ENCODE peak calls at places on chromosomes 12 and 14, in eight cellular contexts. L, O, G, E, A, Q, D and T are unnamed samples.

GRCh38 chr12:88416786-88417185 is 163.5 kb downstream of the KITLG start:
- DNase-seq in Q (no peak), D (no peak), A (no peak), G (no peak), O (no peak), L (no peak), E (peak), T (no peak)

GRCh38 chr12:100717733-100718067 is 76.9 kb upstream of the ANO4 start:
- DNase-seq in G (no peak), Q (no peak), E (peak), L (no peak), O (no peak), D (peak), A (no peak), T (no peak)

GRCh38 chr12:96907681-96908163 is 665 bp downstream of the NEDD1 start:
- DNase-seq in L (no peak), O (no peak), E (peak), G (peak), D (peak), A (no peak), Q (peak), T (no peak)

GRCh38 chr12:84696281-84696680 is 216.3 kb downstream of the SLC6A15 start:
- DNase-seq in O (no peak), E (no peak), A (no peak), D (no peak), Q (no peak), L (no peak), G (no peak), T (no peak)

GRCh38 chr14:78512021-78512420 is 341.8 kb downstream of the NRXN3 start:
- DNase-seq in A (no peak), E (no peak), D (no peak), L (no peak), O (no peak), Q (no peak), G (no peak), T (no peak)

GRCh38 chr12:129911437-129912049 is 7.7 kb upstream of the TMEM132D start:
- DNase-seq in Q (peak), L (no peak), A (no peak), G (no peak), D (peak), O (no peak), E (no peak), T (no peak)

GRCh38 chr14:69519253-69519661 is 34.7 kb downstream of the PLEKHD1 start:
- DNase-seq in O (no peak), D (no peak), G (no peak), A (no peak), L (no peak), E (no peak), Q (no peak), T (no peak)

GRCh38 chr12:124917841-124918621 is 3.6 kb upstream of the UBC start:
- DNase-seq in D (no peak), O (peak), Q (no peak), G (no peak), L (no peak), A (no peak), E (no peak), T (peak)

GRCh38 chr12:19799216-19799615 is 359.9 kb downstream of the AEBP2 start:
- DNase-seq in Q (no peak), D (peak), G (no peak), E (peak), O (no peak), A (no peak), L (no peak), T (no peak)

GRCh38 chr12:54603872-54604271 is 15.4 kb upstream of the PPP1R1A start:
- DNase-seq in E (no peak), Q (no peak), G (no peak), O (no peak), A (no peak), D (no peak), L (no peak), T (no peak)

GRCh38 chr14:54166049-54166950 is 209.7 kb upstream of the BMP4 start:
- DNase-seq in D (no peak), E (no peak), L (no peak), G (no peak), O (no peak), A (no peak), Q (no peak), T (no peak)

GRCh38 chr14:90445011-90445410 is 48.2 kb downstream of the CALM1 start:
- DNase-seq in Q (no peak), A (no peak), D (no peak), G (no peak), L (no peak), E (no peak), O (no peak), T (no peak)

GRCh38 chr12:64323476-64324225 is 66.9 kb downstream of the C12orf56 start:
- DNase-seq in A (no peak), G (no peak), E (no peak), L (no peak), D (no peak), Q (no peak), O (no peak), T (no peak)

GRCh38 chr12:123270380-123271181 is 1.1 kb downstream of the CDK2AP1 start:
- DNase-seq in G (no peak), Q (peak), E (peak), A (no peak), L (no peak), D (no peak), O (no peak), T (no peak)